ENCODE peak calls at places on chromosomes 13 and 19, in six cellular contexts. D, Y, G, X, N and Z are unnamed samples.

GRCh38 chr19:5827891-5828660 is 11.4 kb downstream of the FUT6 start:
- DNase-seq in D (peak), Y (peak), G (peak), X (peak), N (peak), Z (peak)

GRCh38 chr19:8615813-8616596 is 5.5 kb upstream of the ADAMTS10 start:
- DNase-seq in D (peak), Y (peak), G (no peak), X (peak), N (no peak), Z (no peak)

GRCh38 chr13:110648155-110648819 is 32.9 kb downstream of the NAXD start:
- DNase-seq in D (no peak), Y (no peak), G (no peak), X (no peak), N (no peak), Z (no peak)

GRCh38 chr13:114120486-114121430 is 11.7 kb downstream of the RASA3 start:
- DNase-seq in D (no peak), Y (no peak), G (no peak), X (peak), N (no peak), Z (no peak)

GRCh38 chr19:45045671-45046353 is 7.0 kb downstream of the CLASRP start:
- DNase-seq in D (no peak), Y (no peak), G (peak), X (no peak), N (no peak), Z (no peak)

GRCh38 chr19:30148803-30149202 is 206.8 kb downstream of the URI1 start:
- DNase-seq in D (no peak), Y (no peak), G (no peak), X (no peak), N (no peak), Z (no peak)

GRCh38 chr13:28719656-28720055 is 886 bp upstream of the SLC46A3 start:
- DNase-seq in D (no peak), Y (peak), G (no peak), X (peak), N (peak), Z (no peak)

GRCh38 chr13:44159633-44160279 is 213.9 kb upstream of the SERP2 start:
- DNase-seq in D (no peak), Y (peak), G (no peak), X (no peak), N (no peak), Z (no peak)

GRCh38 chr19:7272856-7273578 is 21.2 kb downstream of the INSR start:
- DNase-seq in D (no peak), Y (no peak), G (peak), X (peak), N (no peak), Z (no peak)

GRCh38 chr19:46863818-46864629 is 3.2 kb downstream of the ARHGAP35 start:
- DNase-seq in D (no peak), Y (no peak), G (no peak), X (peak), N (no peak), Z (no peak)

GRCh38 chr13:93182406-93182805 is 44.2 kb upstream of the GPC6 start:
- DNase-seq in D (no peak), Y (no peak), G (no peak), X (no peak), N (no peak), Z (no peak)

GRCh38 chr13:41040584-41041334 is 20.6 kb upstream of the WBP4 start:
- DNase-seq in D (no peak), Y (no peak), G (no peak), X (no peak), N (no peak), Z (no peak)

GRCh38 chr19:18486746-18487145 is 35.1 kb downstream of the ELL start:
- DNase-seq in D (no peak), Y (no peak), G (no peak), X (no peak), N (no peak), Z (no peak)

GRCh38 chr13:114046447-114046846 is 72.6 kb upstream of the C13orf46 start:
- DNase-seq in D (no peak), Y (no peak), G (no peak), X (no peak), N (no peak), Z (no peak)

GRCh38 chr19:49539192-49539952 is 11.6 kb downstream of the RCN3 start:
- DNase-seq in D (no peak), Y (no peak), G (no peak), X (no peak), N (no peak), Z (no peak)

GRCh38 chr13:33610471-33611015 is 207.4 kb upstream of the RFC3 start:
- DNase-seq in D (peak), Y (peak), G (no peak), X (no peak), N (no peak), Z (no peak)

GRCh38 chr13:109272595-109273325 is 513.6 kb downstream of the IRS2 start:
- DNase-seq in D (no peak), Y (no peak), G (no peak), X (no peak), N (no peak), Z (no peak)

GRCh38 chr13:26616126-26616525 is 58.6 kb downstream of the WASF3 start:
- DNase-seq in D (no peak), Y (no peak), G (no peak), X (peak), N (peak), Z (no peak)

GRCh38 chr19:8631425-8631819 is 989 bp downstream of the NFILZ start:
- DNase-seq in D (peak), Y (no peak), G (no peak), X (peak), N (no peak), Z (no peak)

GRCh38 chr19:54478677-54479266 is 5.7 kb upstream of the CDC42EP5 start:
- DNase-seq in D (no peak), Y (no peak), G (no peak), X (peak), N (no peak), Z (peak)

GRCh38 chr19:49017666-49018351 is 918 bp upstream of the LHB start:
- DNase-seq in D (peak), Y (no peak), G (peak), X (peak), N (no peak), Z (peak)

GRCh38 chr19:1066748-1067340 is at the start of gene ARHGAP45:
- DNase-seq in D (peak), Y (no peak), G (no peak), X (no peak), N (no peak), Z (peak)

GRCh38 chr13:45897562-45897961 is 46.0 kb upstream of the SIAH3 start:
- DNase-seq in D (no peak), Y (no peak), G (no peak), X (no peak), N (no peak), Z (no peak)

GRCh38 chr19:2186071-2186846 is 22.5 kb downstream of the DOT1L start:
- DNase-seq in D (peak), Y (no peak), G (no peak), X (peak), N (peak), Z (no peak)

GRCh38 chr13:22517544-22517943 is 663.2 kb upstream of the SGCG start:
- DNase-seq in D (no peak), Y (no peak), G (no peak), X (no peak), N (no peak), Z (no peak)